ENCODE peak calls at places on chromosome 13, in four cellular contexts. K is WERI-Rb-1, Y is aorta, Z is stomach. V is an unnamed sample. For H3K9me3, the result is how much of the 10 kb centered on the place peaks cover.

GRCh38 chr13:108342369-108343289 is 73.1 kb downstream of the TNFSF13B start:
- DNase-seq in K (no peak), Y (no peak), Z (no peak), V (no peak)

GRCh38 chr13:79541426-79542049 is 60.6 kb downstream of the NDFIP2 start:
- DNase-seq in K (no peak), Y (no peak), Z (no peak), V (no peak)

GRCh38 chr13:36131215-36131930 is at the start of gene DCLK1:
- DNase-seq in K (peak), Y (peak), Z (peak), V (peak)

GRCh38 chr13:97512732-97513131 is 78.8 kb downstream of the RAP2A start:
- DNase-seq in K (peak), Y (no peak), Z (no peak), V (no peak)

GRCh38 chr13:22121340-22121739 is 450.5 kb downstream of the FGF9 start:
- DNase-seq in K (no peak), Y (no peak), Z (no peak), V (no peak)

GRCh38 chr13:74554581-74555290 is 420.5 kb upstream of the KLF12 start:
- DNase-seq in K (no peak), Y (no peak), Z (no peak), V (no peak)

GRCh38 chr13:113110048-113110851 is 4.7 kb downstream of the F7 start:
- DNase-seq in K (no peak), Y (peak), Z (no peak), V (peak)

GRCh38 chr13:78606471-78607408 is 3.4 kb upstream of the POU4F1 start:
- DNase-seq in K (no peak), Y (no peak), Z (no peak), V (no peak)

GRCh38 chr13:113616281-113616906 is 31.8 kb downstream of the TFDP1 start:
- DNase-seq in K (no peak), Y (peak), Z (no peak), V (no peak)

GRCh38 chr13:98581971-98582702 is 5.2 kb upstream of the STK24 start:
- DNase-seq in K (no peak), Y (no peak), Z (no peak), V (no peak)

GRCh38 chr13:32309312-32309711 is 5.9 kb downstream of the ZAR1L start:
- DNase-seq in K (no peak), Y (no peak), Z (no peak), V (no peak)

GRCh38 chr13:31380728-31381127 is 181.0 kb downstream of the B3GLCT start:
- DNase-seq in K (no peak), Y (no peak), Z (no peak), V (no peak)

GRCh38 chr13:36919833-36920611 is at the start of gene SMAD9:
- DNase-seq in K (peak), Y (peak), Z (peak), V (peak)

GRCh38 chr13:76522083-76522755 is 364.0 kb downstream of the KCTD12 start:
- DNase-seq in K (no peak), Y (peak), Z (no peak), V (no peak)

GRCh38 chr13:72205773-72206172 is 338.8 kb upstream of the DACH1 start:
- DNase-seq in K (no peak), Y (no peak), Z (no peak), V (no peak)

GRCh38 chr13:97107815-97108534 is 113.7 kb upstream of the OXGR1 start:
- DNase-seq in K (no peak), Y (no peak), Z (no peak), V (no peak)

GRCh38 chr13:84574851-84575250 is 692.6 kb upstream of the SLITRK1 start:
- DNase-seq in K (no peak), Y (no peak), Z (no peak), V (no peak)

GRCh38 chr13:98599502-98600328 is 22.8 kb upstream of the STK24 start:
- DNase-seq in K (no peak), Y (no peak), Z (no peak), V (no peak)

GRCh38 chr13:109821038-109821545 is 34.7 kb upstream of the IRS2 start:
- DNase-seq in K (peak), Y (no peak), Z (no peak), V (no peak)

GRCh38 chr13:53254495-53254894 is 225.9 kb downstream of the OLFM4 start:
- DNase-seq in K (no peak), Y (no peak), Z (no peak), V (no peak)

GRCh38 chr13:34779171-34779570 is 162.9 kb upstream of the NBEA start:
- DNase-seq in K (peak), Y (no peak), Z (no peak), V (no peak)

GRCh38 chr13:110240943-110241342 is 66.0 kb downstream of the COL4A1 start:
- DNase-seq in K (no peak), Y (no peak), Z (no peak), V (no peak)

GRCh38 chr13:73580868-73581267 is 522.1 kb downstream of the KLF5 start:
- DNase-seq in K (no peak), Y (no peak), Z (no peak), V (no peak)

GRCh38 chr13:43424386-43424785 is 362.4 kb downstream of the ENOX1 start:
- DNase-seq in K (no peak), Y (no peak), Z (no peak), V (no peak)

GRCh38 chr13:101473458-101473857 is 21.0 kb downstream of the ITGBL1 start:
- DNase-seq in K (no peak), Y (no peak), Z (no peak), V (no peak)

GRCh38 chr13:73943137-73943964 is 190.9 kb downstream of the KLF12 start:
- DNase-seq in K (no peak), Y (no peak), Z (no peak), V (no peak)

GRCh38 chr13:45167611-45168554 is 33.0 kb downstream of the KCTD4 start:
- DNase-seq in K (no peak), Y (no peak), Z (peak), V (peak)

GRCh38 chr13:97753942-97754670 is 199.4 kb upstream of the IPO5 start:
- DNase-seq in K (peak), Y (no peak), Z (no peak), V (no peak)

GRCh38 chr13:67383358-67383757 is 153.2 kb upstream of the PCDH9 start:
- DNase-seq in K (no peak), Y (no peak), Z (no peak), V (no peak)

GRCh38 chr13:100922599-100922998 is 248.0 kb upstream of the TMTC4 start:
- DNase-seq in K (no peak), Y (no peak), Z (no peak), V (no peak)

GRCh38 chr13:95754069-95754468 is 77.1 kb downstream of the DNAJC3 start:
- DNase-seq in K (no peak), Y (no peak), Z (no peak), V (no peak)

GRCh38 chr13:19117913-19118739 is 63.5 kb downstream of the TUBA3C start:
- DNase-seq in K (no peak), Y (no peak), Z (no peak), V (no peak)
- H3K9me3 ChIP-seq in K (under half), Y (under half), Z (under half), V (half or more)

DNA sequence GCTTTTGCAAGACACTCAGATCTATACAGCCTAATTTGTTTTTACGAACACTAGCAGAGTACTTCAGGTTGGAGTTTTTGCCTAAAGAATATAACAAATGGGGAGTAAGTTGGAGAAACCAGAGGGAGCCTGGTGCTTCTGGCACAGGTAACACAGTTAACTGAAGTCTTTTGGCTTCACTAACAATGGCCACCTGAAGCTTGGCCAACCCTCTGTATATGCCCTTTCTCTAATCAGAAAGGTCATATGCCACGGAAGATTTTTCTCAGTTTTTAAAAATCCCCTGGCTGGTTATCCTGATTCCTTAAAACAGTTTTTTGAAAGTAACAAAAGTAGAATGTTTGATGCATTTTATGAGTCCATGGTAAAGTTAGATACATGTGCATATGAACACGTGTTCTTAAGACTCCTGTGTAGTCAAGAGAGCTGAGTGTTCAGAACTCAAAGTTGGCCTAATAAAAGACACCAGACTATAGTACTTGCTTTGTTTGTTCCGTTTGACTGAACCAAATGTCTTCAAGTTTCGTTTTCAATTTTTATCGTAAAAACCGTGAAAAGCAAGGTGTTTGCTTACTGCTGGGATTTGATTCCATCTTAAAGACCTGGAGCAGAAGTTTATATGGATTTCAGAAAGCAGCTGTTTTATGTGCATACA is 137.5 kb downstream of the KCNRG start:
- DNase-seq in K (no peak), Y (no peak), Z (no peak), V (no peak)
- H3K4me3 ChIP-seq in K (no peak), Y (no peak), Z (no peak), V (no peak)

GRCh38 chr13:40876020-40876738 is 86.8 kb downstream of the SLC25A15 start:
- DNase-seq in K (no peak), Y (peak), Z (no peak), V (no peak)
- H3K9me3 ChIP-seq in K (under half), Y (under half), Z (half or more), V (half or more)

GRCh38 chr13:40975441-40975840 is 43.7 kb downstream of the ELF1 start:
- DNase-seq in K (no peak), Y (no peak), Z (no peak), V (no peak)
- H3K4me3 ChIP-seq in K (no peak), Y (no peak), Z (no peak), V (no peak)

GRCh38 chr13:52070929-52071523 is 46.5 kb downstream of the UTP14C start:
- DNase-seq in K (peak), Y (no peak), Z (no peak), V (peak)

GRCh38 chr13:52061587-52061986 is 37.1 kb downstream of the UTP14C start:
- DNase-seq in K (no peak), Y (no peak), Z (no peak), V (no peak)

GRCh38 chr13:52067237-52067636 is 42.7 kb downstream of the UTP14C start:
- DNase-seq in K (no peak), Y (no peak), Z (no peak), V (peak)
- H3K9me3 ChIP-seq in K (under half), Y (under half), Z (half or more), V (under half)

GRCh38 chr13:27966641-27967202 is 2.4 kb downstream of the CDX2 start:
- DNase-seq in K (no peak), Y (no peak), Z (peak), V (peak)

GRCh38 chr13:27964741-27965323 is 4.3 kb downstream of the CDX2 start:
- DNase-seq in K (no peak), Y (no peak), Z (no peak), V (peak)

GRCh38 chr13:27967203-27967735 is 1.8 kb downstream of the CDX2 start:
- DNase-seq in K (no peak), Y (no peak), Z (peak), V (no peak)

GRCh38 chr13:27965740-27966640 is 3.1 kb downstream of the CDX2 start:
- DNase-seq in K (no peak), Y (no peak), Z (peak), V (peak)

DNA sequence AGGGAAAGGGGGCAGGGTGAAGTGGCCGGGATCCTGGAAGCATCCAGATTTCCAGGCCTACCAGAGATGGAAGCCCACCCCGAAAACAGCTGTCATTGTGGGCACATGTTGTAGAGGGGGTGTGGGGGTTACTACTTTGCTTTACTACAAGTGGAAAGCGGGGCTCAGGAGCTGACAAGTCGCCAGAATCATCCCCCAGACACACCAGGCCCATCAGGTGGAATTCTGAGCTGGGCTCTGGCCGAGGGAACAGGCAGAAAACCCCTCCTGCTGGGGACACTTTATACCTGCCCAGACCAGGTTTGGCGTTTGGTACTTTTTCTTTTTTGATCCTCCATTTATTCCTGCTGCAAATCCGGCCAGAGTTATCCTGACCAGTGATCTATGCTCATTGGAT is 3.8 kb downstream of the CDX2 start:
- DNase-seq in K (no peak), Y (no peak), Z (no peak), V (peak)
- H3K4me3 ChIP-seq in K (no peak), Y (no peak), Z (no peak), V (no peak)

GRCh38 chr13:48070942-48071341 is 24.0 kb downstream of the MED4 start:
- DNase-seq in K (no peak), Y (no peak), Z (no peak), V (no peak)
- H3K9me3 ChIP-seq in K (under half), Y (under half), Z (half or more), V (half or more)

DNA sequence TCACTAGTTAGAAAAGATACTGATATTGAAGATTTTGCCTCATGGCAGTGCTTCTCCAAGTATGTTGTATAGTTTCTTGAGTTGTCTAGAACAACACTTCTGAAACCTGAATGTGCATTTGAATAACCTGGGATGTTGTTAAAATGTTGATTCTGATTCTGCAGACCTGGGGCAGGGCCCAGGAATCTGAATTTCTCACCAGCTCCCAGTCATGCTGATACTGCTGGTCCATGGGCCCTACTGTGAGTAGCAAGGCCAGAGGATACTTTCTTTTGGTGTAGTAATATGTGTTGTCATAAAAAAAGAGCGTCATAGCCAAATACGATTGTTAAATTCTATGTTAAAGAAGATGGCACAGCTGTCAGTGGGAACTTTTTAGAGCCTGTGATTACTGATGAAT is 41.6 kb upstream of the C1QTNF9 start:
- DNase-seq in K (no peak), Y (no peak), Z (no peak), V (no peak)
- H3K4me3 ChIP-seq in K (no peak), Y (no peak), Z (no peak), V (no peak)

GRCh38 chr13:112032186-112032835 is 34.6 kb upstream of the SOX1 start:
- DNase-seq in K (no peak), Y (peak), Z (no peak), V (no peak)
- H3K9me3 ChIP-seq in K (under half), Y (under half), Z (under half), V (under half)